ENCODE peak calls at places on chromosome 1, in five cellular contexts. T is A549, V is K562, H is HL-60, A is GM23338. I is an unnamed sample.

GRCh38 chr1:56187410-56187809 is 392.0 kb downstream of the PLPP3 start:
- DNase-seq in A (no peak), H (no peak), V (no peak), T (no peak), I (no peak)

GRCh38 chr1:40635763-40636500 is 29.6 kb downstream of the RIMS3 start:
- DNase-seq in A (no peak), H (no peak), T (no peak), V (no peak), I (no peak)

GRCh38 chr1:12040457-12041051 is 21.3 kb downstream of the MIIP start:
- DNase-seq in A (no peak), V (peak; percentile 73), H (peak; percentile 46), T (peak; percentile 32), I (no peak)

GRCh38 chr1:108568589-108568988 is 8.7 kb downstream of the EEIG2 start:
- DNase-seq in H (no peak), A (no peak), T (no peak), V (no peak), I (no peak)

GRCh38 chr1:33286451-33287185 is 30.3 kb downstream of the ZNF362 start:
- DNase-seq in A (no peak), V (no peak), T (no peak), H (no peak), I (no peak)

GRCh38 chr1:39205102-39205780 is 746 bp downstream of the MACF1 start:
- DNase-seq in V (peak; percentile 74), T (no peak), A (no peak), H (peak; percentile 90), I (no peak)

GRCh38 chr1:228415853-228416216 is 826 bp downstream of the TRIM17 start:
- DNase-seq in H (no peak), V (no peak), T (no peak), A (no peak), I (no peak)

GRCh38 chr1:91383461-91383860 is 21.2 kb downstream of the HFM1 start:
- DNase-seq in V (no peak), A (no peak), H (no peak), T (no peak), I (no peak)

GRCh38 chr1:92795166-92795565 is 10.3 kb upstream of the EVI5 start:
- DNase-seq in H (no peak), V (no peak), T (no peak), A (no peak), I (no peak)

GRCh38 chr1:26288311-26288941 is 8.5 kb downstream of the SH3BGRL3 start:
- DNase-seq in V (peak; percentile 78), H (peak; percentile 89), T (no peak), A (no peak), I (no peak)

GRCh38 chr1:31264790-31265386 is 25.2 kb upstream of the NKAIN1 start:
- DNase-seq in T (no peak), A (no peak), V (no peak), H (no peak), I (no peak)

GRCh38 chr1:56494306-56494705 is 85.1 kb downstream of the PLPP3 start:
- DNase-seq in T (no peak), H (no peak), V (no peak), A (no peak), I (no peak)

GRCh38 chr1:97331165-97331564 is 589.7 kb downstream of the DPYD start:
- DNase-seq in V (no peak), A (no peak), H (no peak), T (no peak), I (no peak)

GRCh38 chr1:113191579-113192076 is 118.6 kb downstream of the LRIG2 start:
- DNase-seq in H (no peak), V (no peak), T (peak; percentile 50), A (no peak), I (no peak)

GRCh38 chr1:202565890-202566289 is 144.4 kb downstream of the SYT2 start:
- DNase-seq in H (no peak), T (no peak), V (no peak), A (no peak), I (no peak)

GRCh38 chr1:174116042-174116441 is 43.3 kb upstream of the RABGAP1L start:
- DNase-seq in H (no peak), T (no peak), V (no peak), A (no peak), I (no peak)

GRCh38 chr1:17891205-17892110 is 136.3 kb downstream of the ACTL8 start:
- DNase-seq in V (no peak), H (no peak), T (no peak), A (no peak), I (no peak)

GRCh38 chr1:10561497-10561896 is 86.7 kb downstream of the PEX14 start:
- DNase-seq in A (no peak), H (no peak), V (no peak), T (no peak), I (no peak)

GRCh38 chr1:65444128-65444527 is 23.7 kb downstream of the LEPR start:
- DNase-seq in H (no peak), V (no peak), T (no peak), A (peak; percentile 61), I (no peak)

GRCh38 chr1:167713330-167714081 is 8.3 kb upstream of the MPZL1 start:
- DNase-seq in A (peak; percentile 62), V (peak; percentile 32), T (no peak), H (no peak), I (no peak)

GRCh38 chr1:171563675-171564074 is 58.4 kb upstream of the MYOCOS start:
- DNase-seq in A (no peak), H (no peak), V (no peak), T (no peak), I (no peak)

GRCh38 chr1:212237651-212238050 is 47.6 kb upstream of the PPP2R5A start:
- DNase-seq in A (no peak), V (peak; percentile 72), T (peak; percentile 22), H (no peak), I (no peak)

GRCh38 chr1:199310701-199311100 is 671.9 kb downstream of the PTPRC start:
- DNase-seq in V (no peak), A (peak; percentile 62), H (no peak), T (no peak), I (no peak)

GRCh38 chr1:51518033-51518729 is 885 bp downstream of the EPS15 start:
- DNase-seq in H (peak; percentile 42), A (peak; percentile 77), V (peak; percentile 98), T (peak; percentile 40), I (no peak)
- TF ChIP-seq REST in H (no peak), A (no peak), V (no peak), T (no peak), I (no peak)

GRCh38 chr1:2132222-2133038 is 62.1 kb downstream of the FAAP20 start:
- DNase-seq in H (peak; percentile 53), T (peak; percentile 14), A (peak; percentile 85), V (peak; percentile 81), I (peak; percentile 15)
- TF ChIP-seq REST in H (no peak), T (no peak), A (no peak), V (no peak), I (no peak)

DNA sequence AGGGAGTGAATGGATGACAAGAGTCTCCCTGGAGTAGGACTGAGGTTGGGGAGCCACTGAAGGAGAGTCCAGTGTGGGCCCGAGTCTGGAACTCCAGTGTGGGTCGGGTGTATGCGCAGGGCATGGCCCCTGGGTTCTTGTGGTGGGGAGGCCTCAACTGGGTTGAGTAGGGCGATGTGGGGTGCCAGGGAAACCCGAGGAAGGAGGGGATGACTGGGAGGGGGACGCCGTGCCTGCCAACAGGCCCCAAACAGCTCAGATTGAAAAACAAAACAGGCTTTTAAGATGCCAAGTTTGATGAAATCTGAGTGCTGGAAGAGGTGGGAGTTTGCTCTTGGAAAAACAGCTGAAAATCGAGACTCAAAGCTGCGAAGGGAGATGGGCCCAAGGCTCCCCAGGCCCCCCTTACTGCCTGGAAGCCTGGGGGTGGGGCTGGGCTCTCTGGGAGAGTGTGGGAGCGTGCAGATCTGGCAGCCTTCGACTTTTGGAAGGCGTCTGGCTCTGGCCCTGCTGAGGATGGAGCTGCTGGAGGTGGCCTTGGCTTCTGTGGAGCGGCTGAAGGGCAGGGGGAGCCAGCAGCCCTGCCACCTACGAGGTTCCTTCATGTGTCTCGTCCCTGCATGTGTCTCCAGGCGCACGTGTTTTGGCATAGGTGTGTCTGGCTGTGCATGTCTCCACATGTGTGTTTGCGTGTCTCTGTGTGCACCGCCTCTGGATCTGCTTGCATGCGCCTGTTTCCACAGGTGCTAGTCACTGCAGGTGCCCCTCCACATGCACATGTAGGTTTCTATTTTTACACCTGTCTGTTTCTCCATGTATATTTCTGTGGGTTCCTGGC is 33.3 kb downstream of the PTPRF start:
- DNase-seq in V (no peak), H (no peak), A (peak; percentile 31), T (no peak), I (no peak)
- TF ChIP-seq REST in V (no peak), H (no peak), A (no peak), T (no peak), I (no peak)

GRCh38 chr1:27372022-27372807 is 2.4 kb downstream of the FCN3 start:
- DNase-seq in A (no peak), T (no peak), V (peak; percentile 82), H (no peak), I (no peak)
- TF ChIP-seq REST in A (no peak), T (no peak), V (no peak), H (no peak), I (no peak)

GRCh38 chr1:29255134-29255666 is 18.9 kb downstream of the PTPRU start:
- DNase-seq in A (no peak), T (no peak), H (no peak), V (no peak), I (no peak)
- TF ChIP-seq REST in A (no peak), T (no peak), H (no peak), V (no peak), I (no peak)

GRCh38 chr1:203599875-203600781 is 26.5 kb upstream of the ATP2B4 start:
- DNase-seq in H (no peak), V (no peak), T (no peak), A (no peak), I (no peak)

GRCh38 chr1:203597386-203598040 is 29.1 kb upstream of the ATP2B4 start:
- DNase-seq in T (no peak), H (no peak), A (no peak), V (no peak), I (no peak)

GRCh38 chr1:203598736-203599135 is 27.9 kb upstream of the ATP2B4 start:
- DNase-seq in A (no peak), T (no peak), V (no peak), H (no peak), I (no peak)

GRCh38 chr1:203601717-203602309 is 24.8 kb upstream of the ATP2B4 start:
- DNase-seq in A (no peak), H (peak; percentile 38), V (no peak), T (no peak), I (no peak)

DNA sequence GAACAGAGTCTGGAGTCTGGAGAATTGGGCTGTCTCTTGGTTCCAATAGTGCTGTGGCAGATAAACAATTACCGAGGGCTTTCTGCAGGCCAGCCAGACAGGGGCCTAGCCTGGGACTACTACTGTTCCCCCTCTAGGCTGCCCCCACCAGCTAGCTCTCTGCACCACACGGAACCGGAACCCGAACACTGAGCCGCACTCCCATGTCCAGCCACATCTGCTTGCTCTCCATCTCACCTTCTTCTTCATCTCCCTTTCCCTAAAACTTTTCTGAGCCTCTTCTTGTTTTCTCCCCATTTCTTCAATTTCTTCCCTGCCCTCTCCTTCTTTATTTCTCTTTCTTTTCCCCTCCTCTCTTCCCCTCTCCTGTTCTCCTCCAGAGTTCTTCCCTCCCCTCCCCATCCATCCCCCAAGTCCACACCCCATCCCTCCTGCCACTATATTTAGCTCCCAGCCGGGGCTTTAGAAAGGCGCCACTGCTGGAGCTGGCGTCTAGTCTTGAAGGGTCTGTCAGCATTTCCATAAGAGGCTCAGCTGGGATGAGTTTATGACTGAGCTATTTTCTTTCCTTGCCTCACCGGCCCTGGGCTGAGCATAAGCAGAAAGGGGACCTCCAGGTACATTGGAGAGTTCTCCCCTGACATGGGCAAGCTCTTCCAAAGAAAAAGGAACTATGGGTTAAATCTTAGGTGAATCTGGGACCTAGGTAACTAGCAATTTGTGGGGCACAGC is 25.7 kb upstream of the ATP2B4 start:
- DNase-seq in T (no peak), H (no peak), V (no peak), A (no peak), I (no peak)
- TF ChIP-seq REST in T (no peak), H (peak; percentile 80), V (no peak), A (peak; percentile 51), I (peak; percentile 36)